ENCODE peak calls at places on chromosome 18, in nine cellular contexts. One of them, this sample, is unnamed.
A peak's percentile ranks its signal among the peaks of the same experiment; 100 is the strongest.

GRCh38 chr18:41973989-41974388 is 19.0 kb downstream of the PIK3C3 start:
- DNase-seq in right atrium auricular region: no peak
- DNase-seq in OCI-LY7: no peak
- DNase-seq in adrenal gland: no peak
- DNase-seq in stomach: no peak
- DNase-seq in naive thymus-derived CD4-positive, alpha-beta T cell: no peak
- DNase-seq in CD8-positive, alpha-beta memory T cell: no peak
- DNase-seq in tibial nerve: no peak
- DNase-seq in IMR-90: no peak
- DNase-seq in this sample: no peak

GRCh38 chr18:50475538-50476193 is 84.2 kb upstream of the MAPK4 start:
- DNase-seq in CD8-positive, alpha-beta memory T cell: no peak
- DNase-seq in IMR-90: no peak
- DNase-seq in adrenal gland: no peak
- DNase-seq in OCI-LY7: no peak
- DNase-seq in tibial nerve: no peak
- DNase-seq in right atrium auricular region: no peak
- DNase-seq in naive thymus-derived CD4-positive, alpha-beta T cell: no peak
- DNase-seq in stomach: no peak
- DNase-seq in this sample: no peak

GRCh38 chr18:7417742-7418141 is 149.4 kb upstream of the PTPRM start:
- DNase-seq in naive thymus-derived CD4-positive, alpha-beta T cell: no peak
- DNase-seq in OCI-LY7: no peak
- DNase-seq in IMR-90: no peak
- DNase-seq in right atrium auricular region: no peak
- DNase-seq in stomach: no peak
- DNase-seq in tibial nerve: no peak
- DNase-seq in adrenal gland: no peak
- DNase-seq in CD8-positive, alpha-beta memory T cell: no peak
- DNase-seq in this sample: no peak

GRCh38 chr18:12586956-12587355 is 71.0 kb downstream of the SPIRE1 start:
- DNase-seq in tibial nerve: no peak
- DNase-seq in stomach: no peak
- DNase-seq in CD8-positive, alpha-beta memory T cell: no peak
- DNase-seq in right atrium auricular region: no peak
- DNase-seq in IMR-90: no peak
- DNase-seq in adrenal gland: no peak
- DNase-seq in naive thymus-derived CD4-positive, alpha-beta T cell: no peak
- DNase-seq in OCI-LY7: no peak
- DNase-seq in this sample: no peak

GRCh38 chr18:9413586-9413985 is 61.7 kb upstream of the RALBP1 start:
- DNase-seq in IMR-90: peak; percentile 91
- DNase-seq in OCI-LY7: no peak
- DNase-seq in tibial nerve: no peak
- DNase-seq in right atrium auricular region: no peak
- DNase-seq in naive thymus-derived CD4-positive, alpha-beta T cell: no peak
- DNase-seq in CD8-positive, alpha-beta memory T cell: no peak
- DNase-seq in stomach: no peak
- DNase-seq in adrenal gland: no peak
- DNase-seq in this sample: no peak

GRCh38 chr18:35236964-35237363 is 3.9 kb upstream of the ZNF397 start:
- DNase-seq in tibial nerve: no peak
- DNase-seq in OCI-LY7: no peak
- DNase-seq in IMR-90: no peak
- DNase-seq in naive thymus-derived CD4-positive, alpha-beta T cell: no peak
- DNase-seq in stomach: no peak
- DNase-seq in right atrium auricular region: no peak
- DNase-seq in adrenal gland: no peak
- DNase-seq in CD8-positive, alpha-beta memory T cell: no peak
- DNase-seq in this sample: no peak

GRCh38 chr18:12041561-12041960 is 52.1 kb upstream of the ANKRD62 start:
- DNase-seq in right atrium auricular region: no peak
- DNase-seq in naive thymus-derived CD4-positive, alpha-beta T cell: no peak
- DNase-seq in OCI-LY7: no peak
- DNase-seq in adrenal gland: peak; percentile 28
- DNase-seq in CD8-positive, alpha-beta memory T cell: no peak
- DNase-seq in tibial nerve: no peak
- DNase-seq in stomach: no peak
- DNase-seq in IMR-90: peak; percentile 93
- DNase-seq in this sample: no peak

GRCh38 chr18:44700652-44701051 is 20.0 kb downstream of the SETBP1 start:
- DNase-seq in adrenal gland: no peak
- DNase-seq in IMR-90: no peak
- DNase-seq in OCI-LY7: no peak
- DNase-seq in naive thymus-derived CD4-positive, alpha-beta T cell: no peak
- DNase-seq in tibial nerve: no peak
- DNase-seq in CD8-positive, alpha-beta memory T cell: peak; percentile 58
- DNase-seq in right atrium auricular region: no peak
- DNase-seq in stomach: peak; percentile 40
- DNase-seq in this sample: no peak

GRCh38 chr18:31648966-31649429 is 35.4 kb downstream of the B4GALT6 start:
- DNase-seq in adrenal gland: peak; percentile 63
- DNase-seq in IMR-90: peak; percentile 15
- DNase-seq in tibial nerve: no peak
- DNase-seq in naive thymus-derived CD4-positive, alpha-beta T cell: no peak
- DNase-seq in right atrium auricular region: no peak
- DNase-seq in CD8-positive, alpha-beta memory T cell: no peak
- DNase-seq in stomach: no peak
- DNase-seq in OCI-LY7: no peak
- DNase-seq in this sample: no peak

GRCh38 chr18:8252371-8252770 is 356.9 kb upstream of the RAB12 start:
- DNase-seq in tibial nerve: no peak
- DNase-seq in right atrium auricular region: no peak
- DNase-seq in naive thymus-derived CD4-positive, alpha-beta T cell: no peak
- DNase-seq in CD8-positive, alpha-beta memory T cell: no peak
- DNase-seq in OCI-LY7: no peak
- DNase-seq in stomach: no peak
- DNase-seq in adrenal gland: no peak
- DNase-seq in IMR-90: peak; percentile 19
- DNase-seq in this sample: no peak

GRCh38 chr18:26865557-26865956 is at the start of gene AQP4:
- DNase-seq in CD8-positive, alpha-beta memory T cell: no peak
- DNase-seq in OCI-LY7: no peak
- DNase-seq in right atrium auricular region: no peak
- DNase-seq in IMR-90: no peak
- DNase-seq in tibial nerve: no peak
- DNase-seq in naive thymus-derived CD4-positive, alpha-beta T cell: no peak
- DNase-seq in stomach: peak; percentile 68
- DNase-seq in adrenal gland: no peak
- DNase-seq in this sample: no peak

GRCh38 chr18:6249788-6250187 is 164.9 kb downstream of the L3MBTL4 start:
- DNase-seq in IMR-90: no peak
- DNase-seq in stomach: no peak
- DNase-seq in tibial nerve: no peak
- DNase-seq in adrenal gland: peak; percentile 83
- DNase-seq in OCI-LY7: no peak
- DNase-seq in naive thymus-derived CD4-positive, alpha-beta T cell: no peak
- DNase-seq in CD8-positive, alpha-beta memory T cell: no peak
- DNase-seq in right atrium auricular region: no peak
- DNase-seq in this sample: no peak

GRCh38 chr18:39424261-39424660 is 1858.7 kb upstream of the CELF4 start:
- DNase-seq in adrenal gland: no peak
- DNase-seq in OCI-LY7: no peak
- DNase-seq in IMR-90: no peak
- DNase-seq in stomach: no peak
- DNase-seq in CD8-positive, alpha-beta memory T cell: no peak
- DNase-seq in naive thymus-derived CD4-positive, alpha-beta T cell: no peak
- DNase-seq in tibial nerve: no peak
- DNase-seq in right atrium auricular region: no peak
- DNase-seq in this sample: no peak

GRCh38 chr18:24463233-24463775 is 2.9 kb downstream of the HRH4 start:
- DNase-seq in stomach: no peak
- DNase-seq in right atrium auricular region: no peak
- DNase-seq in IMR-90: no peak
- DNase-seq in adrenal gland: no peak
- DNase-seq in CD8-positive, alpha-beta memory T cell: no peak
- DNase-seq in tibial nerve: no peak
- DNase-seq in OCI-LY7: no peak
- DNase-seq in naive thymus-derived CD4-positive, alpha-beta T cell: no peak
- DNase-seq in this sample: no peak

GRCh38 chr18:61869631-61870030 is 23.2 kb downstream of the RNF152 start:
- DNase-seq in CD8-positive, alpha-beta memory T cell: no peak
- DNase-seq in naive thymus-derived CD4-positive, alpha-beta T cell: no peak
- DNase-seq in stomach: no peak
- DNase-seq in IMR-90: peak; percentile 58
- DNase-seq in OCI-LY7: no peak
- DNase-seq in adrenal gland: no peak
- DNase-seq in right atrium auricular region: no peak
- DNase-seq in tibial nerve: no peak
- DNase-seq in this sample: no peak

GRCh38 chr18:56999823-57000222 is 147.1 kb upstream of the BOD1L2 start:
- DNase-seq in naive thymus-derived CD4-positive, alpha-beta T cell: no peak
- DNase-seq in right atrium auricular region: no peak
- DNase-seq in adrenal gland: no peak
- DNase-seq in CD8-positive, alpha-beta memory T cell: no peak
- DNase-seq in tibial nerve: no peak
- DNase-seq in stomach: no peak
- DNase-seq in OCI-LY7: no peak
- DNase-seq in IMR-90: no peak
- DNase-seq in this sample: no peak

GRCh38 chr18:57003342-57003741 is 143.5 kb upstream of the BOD1L2 start:
- DNase-seq in OCI-LY7: no peak
- DNase-seq in naive thymus-derived CD4-positive, alpha-beta T cell: no peak
- DNase-seq in CD8-positive, alpha-beta memory T cell: no peak
- DNase-seq in tibial nerve: no peak
- DNase-seq in adrenal gland: no peak
- DNase-seq in IMR-90: no peak
- DNase-seq in stomach: no peak
- DNase-seq in right atrium auricular region: no peak
- DNase-seq in this sample: no peak

GRCh38 chr18:57008001-57008686 is 138.7 kb upstream of the BOD1L2 start:
- DNase-seq in right atrium auricular region: no peak
- DNase-seq in CD8-positive, alpha-beta memory T cell: no peak
- DNase-seq in adrenal gland: no peak
- DNase-seq in naive thymus-derived CD4-positive, alpha-beta T cell: no peak
- DNase-seq in IMR-90: no peak
- DNase-seq in tibial nerve: no peak
- DNase-seq in stomach: no peak
- DNase-seq in OCI-LY7: no peak
- DNase-seq in this sample: no peak

GRCh38 chr18:57002627-57003026 is 144.3 kb upstream of the BOD1L2 start:
- DNase-seq in right atrium auricular region: no peak
- DNase-seq in naive thymus-derived CD4-positive, alpha-beta T cell: no peak
- DNase-seq in tibial nerve: no peak
- DNase-seq in OCI-LY7: no peak
- DNase-seq in CD8-positive, alpha-beta memory T cell: no peak
- DNase-seq in stomach: no peak
- DNase-seq in IMR-90: no peak
- DNase-seq in adrenal gland: no peak
- DNase-seq in this sample: no peak

DNA sequence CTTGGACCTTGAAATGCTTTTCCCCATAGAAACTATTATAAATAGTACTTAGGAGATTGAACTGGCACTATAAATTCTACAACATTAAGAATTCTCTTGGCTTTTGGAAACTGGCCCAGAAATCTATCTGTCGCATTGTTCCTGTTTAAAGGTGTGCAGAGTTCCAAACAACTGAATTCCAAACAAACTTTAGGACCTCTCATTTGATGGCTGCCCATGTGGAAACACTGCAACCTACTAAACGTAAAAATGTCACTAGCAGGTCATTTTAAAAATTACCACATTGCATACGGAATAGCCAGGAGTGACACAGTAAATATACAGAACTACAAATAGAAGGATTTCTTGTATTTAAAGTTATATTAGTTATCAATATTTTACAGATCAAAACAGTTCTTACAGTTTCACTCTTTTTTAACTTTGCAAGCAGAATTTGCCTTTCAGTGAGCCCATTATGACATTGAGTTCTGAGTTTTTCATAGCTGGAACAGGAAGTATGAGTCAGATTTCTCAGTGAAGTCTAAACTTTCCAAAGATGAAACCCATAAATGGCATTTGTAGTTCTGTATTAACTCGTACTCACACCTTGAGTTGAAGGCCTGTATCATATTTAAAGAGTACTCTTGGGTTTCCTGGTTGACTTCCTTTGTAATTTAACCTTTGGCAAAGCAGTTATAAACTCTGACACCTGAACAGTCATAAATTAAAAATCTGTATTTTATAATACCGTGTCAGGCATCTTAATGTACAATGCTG is 142.3 kb upstream of the BOD1L2 start:
- DNase-seq in stomach: no peak
- DNase-seq in IMR-90: peak; percentile 76
- DNase-seq in tibial nerve: no peak
- DNase-seq in CD8-positive, alpha-beta memory T cell: no peak
- DNase-seq in OCI-LY7: no peak
- DNase-seq in naive thymus-derived CD4-positive, alpha-beta T cell: no peak
- DNase-seq in adrenal gland: no peak
- DNase-seq in right atrium auricular region: no peak
- DNase-seq in this sample: no peak
- H3K27ac ChIP-seq in stomach: no peak overlapping the region
- H3K27ac ChIP-seq in IMR-90: no peak overlapping the region
- H3K27ac ChIP-seq in tibial nerve: peak overlapping the region; percentile 31
- H3K27ac ChIP-seq in CD8-positive, alpha-beta memory T cell: no peak overlapping the region
- H3K27ac ChIP-seq in OCI-LY7: no peak overlapping the region
- H3K27ac ChIP-seq in naive thymus-derived CD4-positive, alpha-beta T cell: no peak overlapping the region
- H3K27ac ChIP-seq in adrenal gland: peak overlapping the region; percentile 27
- H3K27ac ChIP-seq in right atrium auricular region: no peak overlapping the region
- H3K27ac ChIP-seq in this sample: no peak overlapping the region

DNA sequence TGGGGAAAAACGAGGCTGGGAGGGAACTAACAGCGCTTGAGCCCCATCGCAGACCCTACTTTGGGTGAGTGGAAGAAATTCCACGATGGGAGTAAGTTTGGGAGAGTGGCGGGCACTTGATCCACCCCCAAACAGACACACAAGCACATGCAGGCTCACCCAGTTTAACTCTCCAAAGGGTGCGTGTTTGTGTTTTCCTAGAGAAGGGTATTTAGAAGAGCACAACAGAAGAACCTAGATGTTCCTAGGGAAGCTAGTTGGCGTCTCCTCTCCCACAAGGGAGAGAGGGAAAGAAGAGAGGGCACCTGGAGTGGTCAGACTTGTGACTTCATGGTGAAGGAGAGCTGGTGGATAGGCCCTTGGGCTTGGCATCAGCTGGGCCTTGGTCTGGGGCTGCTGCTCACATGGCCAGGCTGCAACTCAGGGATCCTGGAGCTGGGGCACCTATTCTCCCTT is 3.2 kb downstream of the GATA6 start:
- DNase-seq in right atrium auricular region: no peak
- DNase-seq in IMR-90: no peak
- DNase-seq in stomach: no peak
- DNase-seq in naive thymus-derived CD4-positive, alpha-beta T cell: no peak
- DNase-seq in CD8-positive, alpha-beta memory T cell: no peak
- DNase-seq in OCI-LY7: no peak
- DNase-seq in tibial nerve: no peak
- DNase-seq in adrenal gland: peak; percentile 64
- DNase-seq in this sample: no peak
- H3K4me3 ChIP-seq in right atrium auricular region: peak overlapping the region; percentile 95
- H3K4me3 ChIP-seq in IMR-90: peak overlapping the region; percentile 77
- H3K4me3 ChIP-seq in stomach: peak overlapping the region; percentile 80
- H3K4me3 ChIP-seq in naive thymus-derived CD4-positive, alpha-beta T cell: no peak overlapping the region
- H3K4me3 ChIP-seq in CD8-positive, alpha-beta memory T cell: no peak overlapping the region
- H3K4me3 ChIP-seq in OCI-LY7: no peak overlapping the region
- H3K4me3 ChIP-seq in tibial nerve: no peak overlapping the region
- H3K4me3 ChIP-seq in adrenal gland: peak overlapping the region; percentile 53
- H3K4me3 ChIP-seq in this sample: peak overlapping the region; percentile 79

GRCh38 chr18:47882641-47883040 is 47.8 kb downstream of the SMAD2 start:
- DNase-seq in stomach: no peak
- DNase-seq in right atrium auricular region: no peak
- DNase-seq in naive thymus-derived CD4-positive, alpha-beta T cell: no peak
- DNase-seq in tibial nerve: no peak
- DNase-seq in OCI-LY7: no peak
- DNase-seq in IMR-90: peak; percentile 55
- DNase-seq in CD8-positive, alpha-beta memory T cell: no peak
- DNase-seq in adrenal gland: no peak
- DNase-seq in this sample: no peak
- H3K36me3 ChIP-seq in stomach: peaks cover 42% of the 10 kb centered on the region
- H3K36me3 ChIP-seq in right atrium auricular region: peaks cover 6% of the 10 kb centered on the region
- H3K36me3 ChIP-seq in naive thymus-derived CD4-positive, alpha-beta T cell: no peaks in the 10 kb centered on the region
- H3K36me3 ChIP-seq in tibial nerve: peaks cover 29% of the 10 kb centered on the region
- H3K36me3 ChIP-seq in OCI-LY7: peaks cover 37% of the 10 kb centered on the region
- H3K36me3 ChIP-seq in IMR-90: peaks cover 4% of the 10 kb centered on the region
- H3K36me3 ChIP-seq in CD8-positive, alpha-beta memory T cell: no peaks in the 10 kb centered on the region
- H3K36me3 ChIP-seq in adrenal gland: no peaks in the 10 kb centered on the region
- H3K36me3 ChIP-seq in this sample: no peaks in the 10 kb centered on the region

GRCh38 chr18:74507120-74507881 is 11.1 kb downstream of the CNDP2 start:
- DNase-seq in OCI-LY7: no peak
- DNase-seq in stomach: peak; percentile 90
- DNase-seq in right atrium auricular region: no peak
- DNase-seq in IMR-90: no peak
- DNase-seq in naive thymus-derived CD4-positive, alpha-beta T cell: no peak
- DNase-seq in CD8-positive, alpha-beta memory T cell: no peak
- DNase-seq in tibial nerve: no peak
- DNase-seq in adrenal gland: no peak
- DNase-seq in this sample: no peak
- H3K27ac ChIP-seq in OCI-LY7: no peak overlapping the region
- H3K27ac ChIP-seq in stomach: peak overlapping the region; percentile 58
- H3K27ac ChIP-seq in right atrium auricular region: no peak overlapping the region
- H3K27ac ChIP-seq in IMR-90: no peak overlapping the region
- H3K27ac ChIP-seq in naive thymus-derived CD4-positive, alpha-beta T cell: no peak overlapping the region
- H3K27ac ChIP-seq in CD8-positive, alpha-beta memory T cell: no peak overlapping the region
- H3K27ac ChIP-seq in tibial nerve: no peak overlapping the region
- H3K27ac ChIP-seq in adrenal gland: no peak overlapping the region
- H3K27ac ChIP-seq in this sample: no peak overlapping the region